ENCODE peak calls at places on chromosomes 13 and 19, in six cellular contexts. V, S, W, O, X and Q are unnamed samples.

GRCh38 chr13:89027694-89028306 is 1356.6 kb downstream of the SLITRK5 start:
- DNase-seq in X (no peak), S (no peak), O (no peak), V (no peak), W (no peak), Q (no peak)

GRCh38 chr19:10010247-10010691 is at the start of gene COL5A3:
- DNase-seq in S (no peak), O (no peak), X (peak), V (peak), W (no peak), Q (no peak)

GRCh38 chr13:41694902-41695301 is 237.6 kb downstream of the RGCC start:
- DNase-seq in S (no peak), V (peak), X (peak), O (peak), W (peak), Q (no peak)

GRCh38 chr13:76799696-76800095 is 86.5 kb downstream of the KCTD12 start:
- DNase-seq in V (no peak), S (no peak), W (no peak), O (peak), X (no peak), Q (no peak)

GRCh38 chr13:75762066-75762937 is 126.2 kb downstream of the LMO7 start:
- DNase-seq in S (no peak), W (no peak), O (no peak), V (no peak), X (no peak), Q (no peak)

GRCh38 chr13:110129076-110129475 is 177.9 kb downstream of the COL4A1 start:
- DNase-seq in S (no peak), O (no peak), X (no peak), V (no peak), W (no peak), Q (no peak)

GRCh38 chr19:42113641-42114348 is 18.5 kb downstream of the POU2F2 start:
- DNase-seq in X (no peak), S (peak), W (no peak), O (peak), V (no peak), Q (no peak)

GRCh38 chr19:39970674-39971379 is at the start of gene PSMC4:
- DNase-seq in O (peak), W (peak), S (peak), X (peak), V (peak), Q (peak)

GRCh38 chr19:31178833-31179470 is 170.3 kb downstream of the TSHZ3 start:
- DNase-seq in W (no peak), S (no peak), V (no peak), X (no peak), O (no peak), Q (no peak)
- TF ChIP-seq CTCF in W (no peak), S (no peak), V (no peak), X (no peak), O (no peak), Q (no peak)

GRCh38 chr13:35768551-35768950 is 292.1 kb upstream of the MAB21L1 start:
- DNase-seq in X (no peak), O (peak), W (no peak), S (no peak), V (no peak), Q (no peak)

GRCh38 chr13:35768126-35768525 is 291.6 kb upstream of the MAB21L1 start:
- DNase-seq in S (no peak), X (no peak), W (no peak), O (no peak), V (no peak), Q (no peak)

GRCh38 chr13:35769812-35770211 is 293.3 kb upstream of the MAB21L1 start:
- DNase-seq in V (no peak), X (no peak), O (no peak), W (no peak), S (no peak), Q (no peak)

GRCh38 chr13:35770756-35771291 is 294.3 kb upstream of the MAB21L1 start:
- DNase-seq in O (no peak), V (no peak), X (no peak), W (no peak), S (no peak), Q (no peak)

GRCh38 chr13:35771898-35772297 is 295.4 kb upstream of the MAB21L1 start:
- DNase-seq in V (no peak), X (no peak), W (no peak), O (peak), S (no peak), Q (no peak)
- TF ChIP-seq CTCF in V (no peak), X (no peak), W (no peak), O (peak), S (no peak), Q (no peak)

GRCh38 chr13:100674848-100675659 is 459 bp upstream of the TMTC4 start:
- DNase-seq in V (peak), W (peak), S (peak), X (peak), O (peak), Q (peak)
- TF ChIP-seq CTCF in V (peak), W (peak), S (peak), X (peak), O (peak), Q (peak)

GRCh38 chr13:102394158-102395053 is 7.4 kb downstream of the FGF14 start:
- DNase-seq in O (peak), W (peak), V (peak), S (peak), X (peak), Q (peak)
- TF ChIP-seq CTCF in O (peak), W (peak), V (no peak), S (no peak), X (no peak), Q (peak)

GRCh38 chr13:38862443-38862842 is 128.2 kb downstream of the STOML3 start:
- DNase-seq in X (no peak), W (no peak), O (no peak), V (no peak), S (no peak), Q (no peak)

GRCh38 chr13:38868399-38868798 is 122.2 kb downstream of the STOML3 start:
- DNase-seq in O (no peak), W (no peak), V (no peak), S (no peak), X (no peak), Q (no peak)

GRCh38 chr13:38868870-38869269 is 121.8 kb downstream of the STOML3 start:
- DNase-seq in V (no peak), S (no peak), W (no peak), X (no peak), O (no peak), Q (peak)

GRCh38 chr13:38863536-38863935 is 127.1 kb downstream of the STOML3 start:
- DNase-seq in S (no peak), V (no peak), X (no peak), O (no peak), W (no peak), Q (no peak)

GRCh38 chr13:38866649-38867048 is 124.0 kb downstream of the STOML3 start:
- DNase-seq in W (no peak), S (no peak), X (no peak), V (no peak), O (no peak), Q (no peak)
- TF ChIP-seq CTCF in W (no peak), S (no peak), X (no peak), V (no peak), O (peak), Q (no peak)

GRCh38 chr13:98411013-98411412 is 165.9 kb downstream of the STK24 start:
- DNase-seq in S (no peak), X (no peak), W (no peak), O (no peak), V (no peak), Q (no peak)

GRCh38 chr13:98415326-98416070 is 161.4 kb downstream of the STK24 start:
- DNase-seq in O (no peak), W (no peak), V (no peak), X (no peak), S (no peak), Q (no peak)

GRCh38 chr13:98411617-98412310 is 165.1 kb downstream of the STK24 start:
- DNase-seq in V (no peak), W (no peak), O (no peak), S (no peak), X (no peak), Q (no peak)

GRCh38 chr13:98416408-98416807 is 160.5 kb downstream of the STK24 start:
- DNase-seq in O (no peak), S (no peak), V (no peak), W (no peak), X (no peak), Q (peak)

GRCh38 chr13:98413796-98414195 is 163.1 kb downstream of the STK24 start:
- DNase-seq in O (no peak), W (no peak), X (no peak), V (no peak), S (no peak), Q (no peak)
- TF ChIP-seq CTCF in O (no peak), W (no peak), X (no peak), V (no peak), S (no peak), Q (no peak)

DNA sequence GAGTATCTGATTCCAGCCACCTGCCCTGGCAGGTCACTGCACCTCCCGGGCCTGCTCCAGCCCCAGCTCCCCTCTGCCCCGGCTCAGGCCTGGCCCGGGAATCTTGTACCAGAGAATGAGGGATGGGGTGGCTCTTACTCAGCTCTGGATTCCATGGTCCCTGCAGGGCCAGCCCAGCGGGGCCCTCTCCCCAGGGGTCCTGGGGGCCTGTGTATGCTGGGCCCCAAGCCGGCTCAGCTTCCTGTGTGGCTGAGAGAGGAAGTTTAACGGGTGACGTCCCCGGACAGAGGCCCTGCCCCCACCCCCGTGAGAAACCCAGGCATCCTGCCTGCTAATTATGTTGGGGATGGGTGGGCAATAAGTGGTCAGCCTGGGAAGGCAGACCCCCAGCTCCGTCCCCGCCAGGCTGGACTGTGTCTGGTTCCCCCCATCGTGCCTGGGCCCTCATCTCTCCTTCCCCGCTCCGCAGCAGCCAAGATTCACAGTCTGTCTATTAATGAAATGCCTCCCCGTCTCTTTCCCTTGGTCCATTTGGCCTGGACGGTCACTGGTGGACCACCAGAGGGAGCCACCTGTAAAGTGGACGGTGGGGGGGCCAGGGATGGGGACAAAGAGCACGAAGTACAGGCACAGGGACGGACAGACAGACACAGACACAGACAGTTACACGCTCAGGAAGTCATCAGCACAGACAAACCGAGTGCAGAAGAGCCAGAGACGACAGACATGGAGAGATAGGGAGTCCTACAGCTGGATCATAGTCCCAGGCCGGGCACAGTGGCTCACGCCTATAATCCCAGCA is at the start of gene DENND1C:
- DNase-seq in X (no peak), W (peak), O (no peak), V (no peak), S (peak), Q (no peak)
- TF ChIP-seq CTCF in X (no peak), W (peak), O (peak), V (no peak), S (peak), Q (peak)

DNA sequence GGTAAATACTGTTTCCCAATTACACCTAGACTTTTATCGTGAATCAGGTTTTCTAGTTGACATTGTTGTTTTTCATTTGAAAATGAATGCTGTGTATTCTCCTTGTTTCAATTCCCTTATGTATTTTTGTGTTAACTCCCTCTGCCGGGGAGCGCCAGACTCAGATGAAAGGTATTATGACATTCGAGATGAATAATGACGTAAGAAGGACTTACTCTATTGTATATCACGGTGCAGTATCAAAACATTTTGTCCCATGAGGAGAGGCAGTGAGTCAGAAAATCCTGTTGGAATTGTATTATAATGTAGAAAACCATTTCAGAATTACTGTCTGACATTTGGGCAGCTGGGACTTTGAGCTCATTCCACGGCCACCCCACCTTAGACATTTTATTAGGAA is 61.6 kb downstream of the LRCH1 start:
- DNase-seq in V (no peak), O (no peak), W (no peak), X (no peak), S (no peak), Q (no peak)
- TF ChIP-seq CTCF in V (no peak), O (no peak), W (peak), X (no peak), S (no peak), Q (no peak)

GRCh38 chr19:2524361-2524839 is 48.5 kb downstream of the GADD45B start:
- DNase-seq in S (no peak), X (no peak), V (no peak), W (no peak), O (no peak), Q (no peak)

GRCh38 chr19:2524840-2525723 is 49.2 kb downstream of the GADD45B start:
- DNase-seq in S (no peak), O (peak), V (no peak), W (no peak), X (no peak), Q (no peak)

GRCh38 chr19:2527716-2528115 is 51.8 kb downstream of the GADD45B start:
- DNase-seq in S (no peak), W (no peak), X (no peak), O (no peak), V (no peak), Q (no peak)

GRCh38 chr19:2527171-2527570 is 51.2 kb downstream of the GADD45B start:
- DNase-seq in S (no peak), O (no peak), W (no peak), V (no peak), X (no peak), Q (no peak)

GRCh38 chr19:2523630-2524311 is 47.8 kb downstream of the GADD45B start:
- DNase-seq in W (no peak), S (no peak), O (no peak), V (no peak), X (no peak), Q (no peak)
- TF ChIP-seq CTCF in W (peak), S (no peak), O (peak), V (no peak), X (no peak), Q (peak)